ENCODE peak calls at places on chromosome 12, in five cellular contexts. One of them, this sample, is unnamed.

GRCh38 chr12:120199025-120199424 is 1.9 kb downstream of the RPLP0 start:
- DNase-seq in lower leg skin: no peak
- DNase-seq in fibroblast of pulmonary artery: no peak
- DNase-seq in CD8-positive, alpha-beta memory T cell: no peak
- DNase-seq in upper lobe of right lung: no peak
- DNase-seq in this sample: peak

GRCh38 chr12:57545809-57546437 is 1.1 kb downstream of the DCTN2 start:
- DNase-seq in lower leg skin: no peak
- DNase-seq in fibroblast of pulmonary artery: no peak
- DNase-seq in CD8-positive, alpha-beta memory T cell: no peak
- DNase-seq in upper lobe of right lung: peak
- DNase-seq in this sample: peak

GRCh38 chr12:119328111-119328510 is 6.4 kb upstream of the CCDC60 start:
- DNase-seq in lower leg skin: no peak
- DNase-seq in fibroblast of pulmonary artery: no peak
- DNase-seq in CD8-positive, alpha-beta memory T cell: no peak
- DNase-seq in upper lobe of right lung: no peak
- DNase-seq in this sample: peak

GRCh38 chr12:12941450-12942350 is 10.3 kb downstream of the GPRC5D start:
- DNase-seq in lower leg skin: no peak
- DNase-seq in fibroblast of pulmonary artery: no peak
- DNase-seq in CD8-positive, alpha-beta memory T cell: no peak
- DNase-seq in upper lobe of right lung: no peak
- DNase-seq in this sample: no peak

GRCh38 chr12:68210875-68211274 is 14.7 kb downstream of the IL26 start:
- DNase-seq in lower leg skin: no peak
- DNase-seq in fibroblast of pulmonary artery: no peak
- DNase-seq in CD8-positive, alpha-beta memory T cell: no peak
- DNase-seq in upper lobe of right lung: no peak
- DNase-seq in this sample: no peak

GRCh38 chr12:116284401-116284800 is 6.9 kb upstream of the MED13L start:
- DNase-seq in lower leg skin: no peak
- DNase-seq in fibroblast of pulmonary artery: peak
- DNase-seq in CD8-positive, alpha-beta memory T cell: no peak
- DNase-seq in upper lobe of right lung: no peak
- DNase-seq in this sample: no peak

GRCh38 chr12:110180591-110181005 is 56.4 kb downstream of the IFT81 start:
- DNase-seq in lower leg skin: no peak
- DNase-seq in fibroblast of pulmonary artery: peak
- DNase-seq in CD8-positive, alpha-beta memory T cell: no peak
- DNase-seq in upper lobe of right lung: no peak
- DNase-seq in this sample: no peak

GRCh38 chr12:46264057-46264456 is 4.8 kb downstream of the SLC38A1 start:
- DNase-seq in lower leg skin: no peak
- DNase-seq in fibroblast of pulmonary artery: peak
- DNase-seq in CD8-positive, alpha-beta memory T cell: no peak
- DNase-seq in upper lobe of right lung: no peak
- DNase-seq in this sample: no peak

GRCh38 chr12:5018677-5019076 is 25.0 kb upstream of the KCNA5 start:
- DNase-seq in lower leg skin: peak
- DNase-seq in fibroblast of pulmonary artery: no peak
- DNase-seq in CD8-positive, alpha-beta memory T cell: no peak
- DNase-seq in upper lobe of right lung: no peak
- DNase-seq in this sample: no peak

GRCh38 chr12:12327802-12328201 is 22.2 kb downstream of the MANSC1 start:
- DNase-seq in lower leg skin: no peak
- DNase-seq in fibroblast of pulmonary artery: peak
- DNase-seq in CD8-positive, alpha-beta memory T cell: no peak
- DNase-seq in upper lobe of right lung: no peak
- DNase-seq in this sample: no peak

GRCh38 chr12:3175238-3175637 is 98.1 kb downstream of the TSPAN9 start:
- DNase-seq in lower leg skin: no peak
- DNase-seq in fibroblast of pulmonary artery: no peak
- DNase-seq in CD8-positive, alpha-beta memory T cell: no peak
- DNase-seq in upper lobe of right lung: no peak
- DNase-seq in this sample: no peak

GRCh38 chr12:28975564-28976340 is 173.3 kb upstream of the FAR2 start:
- DNase-seq in lower leg skin: no peak
- DNase-seq in fibroblast of pulmonary artery: no peak
- DNase-seq in CD8-positive, alpha-beta memory T cell: no peak
- DNase-seq in upper lobe of right lung: no peak
- DNase-seq in this sample: no peak

GRCh38 chr12:127660961-127661360 is 606.0 kb upstream of the TMEM132C start:
- DNase-seq in lower leg skin: no peak
- DNase-seq in fibroblast of pulmonary artery: no peak
- DNase-seq in CD8-positive, alpha-beta memory T cell: no peak
- DNase-seq in upper lobe of right lung: no peak
- DNase-seq in this sample: no peak

GRCh38 chr12:119683413-119683812 is 15.5 kb downstream of the PRKAB1 start:
- DNase-seq in lower leg skin: no peak
- DNase-seq in fibroblast of pulmonary artery: peak
- DNase-seq in CD8-positive, alpha-beta memory T cell: no peak
- DNase-seq in upper lobe of right lung: no peak
- DNase-seq in this sample: no peak

GRCh38 chr12:57154804-57155434 is 7.5 kb upstream of the LRP1-AS start:
- DNase-seq in lower leg skin: no peak
- DNase-seq in fibroblast of pulmonary artery: no peak
- DNase-seq in CD8-positive, alpha-beta memory T cell: no peak
- DNase-seq in upper lobe of right lung: no peak
- DNase-seq in this sample: no peak

GRCh38 chr12:50291377-50291776 is 8.1 kb upstream of the LIMA1 start:
- DNase-seq in lower leg skin: no peak
- DNase-seq in fibroblast of pulmonary artery: no peak
- DNase-seq in CD8-positive, alpha-beta memory T cell: no peak
- DNase-seq in upper lobe of right lung: no peak
- DNase-seq in this sample: no peak

GRCh38 chr12:80714055-80714454 is 2.7 kb upstream of the MYF5 start:
- DNase-seq in lower leg skin: no peak
- DNase-seq in fibroblast of pulmonary artery: peak
- DNase-seq in CD8-positive, alpha-beta memory T cell: no peak
- DNase-seq in upper lobe of right lung: no peak
- DNase-seq in this sample: peak

GRCh38 chr12:25497021-25497420 is 56.1 kb downstream of the LMNTD1 start:
- DNase-seq in lower leg skin: peak
- DNase-seq in fibroblast of pulmonary artery: no peak
- DNase-seq in CD8-positive, alpha-beta memory T cell: no peak
- DNase-seq in upper lobe of right lung: no peak
- DNase-seq in this sample: no peak

GRCh38 chr12:121673013-121673441 is 3.6 kb upstream of the MORN3 start:
- DNase-seq in lower leg skin: peak
- DNase-seq in fibroblast of pulmonary artery: no peak
- DNase-seq in CD8-positive, alpha-beta memory T cell: no peak
- DNase-seq in upper lobe of right lung: no peak
- DNase-seq in this sample: peak

GRCh38 chr12:101783150-101783549 is 43.9 kb upstream of the SYCP3 start:
- DNase-seq in lower leg skin: no peak
- DNase-seq in fibroblast of pulmonary artery: no peak
- DNase-seq in CD8-positive, alpha-beta memory T cell: no peak
- DNase-seq in upper lobe of right lung: no peak
- DNase-seq in this sample: no peak

GRCh38 chr12:88052686-88053085 is 23.5 kb upstream of the C12orf50 start:
- DNase-seq in lower leg skin: no peak
- DNase-seq in fibroblast of pulmonary artery: peak
- DNase-seq in CD8-positive, alpha-beta memory T cell: no peak
- DNase-seq in upper lobe of right lung: no peak
- DNase-seq in this sample: peak

GRCh38 chr12:97944576-97944975 is 482.0 kb downstream of the RMST start:
- DNase-seq in lower leg skin: no peak
- DNase-seq in fibroblast of pulmonary artery: no peak
- DNase-seq in CD8-positive, alpha-beta memory T cell: no peak
- DNase-seq in upper lobe of right lung: no peak
- DNase-seq in this sample: no peak

GRCh38 chr12:27981874-27982273 is 9.3 kb upstream of the PTHLH start:
- DNase-seq in lower leg skin: no peak
- DNase-seq in fibroblast of pulmonary artery: no peak
- DNase-seq in CD8-positive, alpha-beta memory T cell: no peak
- DNase-seq in upper lobe of right lung: no peak
- DNase-seq in this sample: no peak

GRCh38 chr12:27081668-27082091 is 698 bp downstream of the C12orf71 start:
- DNase-seq in lower leg skin: no peak
- DNase-seq in fibroblast of pulmonary artery: peak
- DNase-seq in CD8-positive, alpha-beta memory T cell: no peak
- DNase-seq in upper lobe of right lung: no peak
- DNase-seq in this sample: peak

GRCh38 chr12:95784886-95785285 is 5.7 kb downstream of the NTN4 start:
- DNase-seq in lower leg skin: no peak
- DNase-seq in fibroblast of pulmonary artery: no peak
- DNase-seq in CD8-positive, alpha-beta memory T cell: no peak
- DNase-seq in upper lobe of right lung: no peak
- DNase-seq in this sample: no peak

GRCh38 chr12:43942379-43942778 is 106.5 kb downstream of the TMEM117 start:
- DNase-seq in lower leg skin: no peak
- DNase-seq in fibroblast of pulmonary artery: no peak
- DNase-seq in CD8-positive, alpha-beta memory T cell: no peak
- DNase-seq in upper lobe of right lung: no peak
- DNase-seq in this sample: no peak

GRCh38 chr12:6375269-6376078 is at the start of gene SCNN1A:
- DNase-seq in lower leg skin: no peak
- DNase-seq in fibroblast of pulmonary artery: no peak
- DNase-seq in CD8-positive, alpha-beta memory T cell: no peak
- DNase-seq in upper lobe of right lung: peak
- DNase-seq in this sample: peak

GRCh38 chr12:29148958-29149690 is at the start of gene FAR2:
- DNase-seq in lower leg skin: no peak
- DNase-seq in fibroblast of pulmonary artery: peak
- DNase-seq in CD8-positive, alpha-beta memory T cell: peak
- DNase-seq in upper lobe of right lung: peak
- DNase-seq in this sample: peak

GRCh38 chr12:93759512-93760081 is 82.4 kb downstream of the CRADD start:
- DNase-seq in lower leg skin: no peak
- DNase-seq in fibroblast of pulmonary artery: no peak
- DNase-seq in CD8-positive, alpha-beta memory T cell: no peak
- DNase-seq in upper lobe of right lung: no peak
- DNase-seq in this sample: no peak

GRCh38 chr12:3964404-3964803 is 91.2 kb upstream of the PARP11 start:
- DNase-seq in lower leg skin: no peak
- DNase-seq in fibroblast of pulmonary artery: no peak
- DNase-seq in CD8-positive, alpha-beta memory T cell: no peak
- DNase-seq in upper lobe of right lung: no peak
- DNase-seq in this sample: peak

GRCh38 chr12:79455314-79455713 is 235.4 kb downstream of the PAWR start:
- DNase-seq in lower leg skin: peak
- DNase-seq in fibroblast of pulmonary artery: peak
- DNase-seq in CD8-positive, alpha-beta memory T cell: no peak
- DNase-seq in upper lobe of right lung: no peak
- DNase-seq in this sample: peak

GRCh38 chr12:105804591-105805265 is 334.0 kb downstream of the NUAK1 start:
- DNase-seq in lower leg skin: no peak
- DNase-seq in fibroblast of pulmonary artery: no peak
- DNase-seq in CD8-positive, alpha-beta memory T cell: no peak
- DNase-seq in upper lobe of right lung: no peak
- DNase-seq in this sample: no peak

GRCh38 chr12:3042394-3042793 is 34.8 kb upstream of the TSPAN9 start:
- DNase-seq in lower leg skin: no peak
- DNase-seq in fibroblast of pulmonary artery: no peak
- DNase-seq in CD8-positive, alpha-beta memory T cell: no peak
- DNase-seq in upper lobe of right lung: no peak
- DNase-seq in this sample: no peak

GRCh38 chr12:53657041-53657440 is 18.8 kb downstream of the ATP5MC2 start:
- DNase-seq in lower leg skin: no peak
- DNase-seq in fibroblast of pulmonary artery: no peak
- DNase-seq in CD8-positive, alpha-beta memory T cell: no peak
- DNase-seq in upper lobe of right lung: no peak
- DNase-seq in this sample: no peak

GRCh38 chr12:53660064-53660463 is 15.8 kb downstream of the ATP5MC2 start:
- DNase-seq in lower leg skin: no peak
- DNase-seq in fibroblast of pulmonary artery: peak
- DNase-seq in CD8-positive, alpha-beta memory T cell: no peak
- DNase-seq in upper lobe of right lung: no peak
- DNase-seq in this sample: no peak

GRCh38 chr12:53659011-53659551 is 16.8 kb downstream of the ATP5MC2 start:
- DNase-seq in lower leg skin: peak
- DNase-seq in fibroblast of pulmonary artery: peak
- DNase-seq in CD8-positive, alpha-beta memory T cell: no peak
- DNase-seq in upper lobe of right lung: no peak
- DNase-seq in this sample: peak

GRCh38 chr12:53664191-53664590 is 11.7 kb downstream of the ATP5MC2 start:
- DNase-seq in lower leg skin: no peak
- DNase-seq in fibroblast of pulmonary artery: no peak
- DNase-seq in CD8-positive, alpha-beta memory T cell: no peak
- DNase-seq in upper lobe of right lung: no peak
- DNase-seq in this sample: no peak

DNA sequence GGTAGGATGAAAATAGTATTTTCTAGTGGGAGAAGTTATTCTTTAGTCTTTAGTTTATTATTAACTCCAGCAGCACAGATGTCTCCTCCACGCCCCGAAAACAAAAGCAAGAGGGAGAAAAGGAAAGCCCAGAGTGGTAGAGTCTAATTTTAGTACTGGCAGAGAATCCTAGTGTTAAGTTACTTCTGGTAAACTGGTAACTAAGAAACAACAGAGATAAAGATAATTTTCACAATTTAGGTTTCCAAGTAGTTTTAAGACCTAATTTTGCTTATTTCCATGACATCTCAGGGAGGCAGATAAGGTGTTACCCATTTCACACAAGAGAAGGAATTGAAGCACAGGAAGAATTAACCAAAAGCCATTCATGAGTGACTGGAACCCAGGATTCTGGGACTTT is 16.3 kb downstream of the ATP5MC2 start:
- DNase-seq in lower leg skin: no peak
- DNase-seq in fibroblast of pulmonary artery: peak
- DNase-seq in CD8-positive, alpha-beta memory T cell: no peak
- DNase-seq in upper lobe of right lung: no peak
- DNase-seq in this sample: no peak
- H3K4me3 ChIP-seq in lower leg skin: no peak
- H3K4me3 ChIP-seq in fibroblast of pulmonary artery: no peak
- H3K4me3 ChIP-seq in CD8-positive, alpha-beta memory T cell: no peak
- H3K4me3 ChIP-seq in upper lobe of right lung: no peak
- H3K4me3 ChIP-seq in this sample: no peak

GRCh38 chr12:132162508-132163031 is 18.3 kb downstream of the NOC4L start:
- DNase-seq in lower leg skin: no peak
- DNase-seq in fibroblast of pulmonary artery: peak
- DNase-seq in CD8-positive, alpha-beta memory T cell: no peak
- DNase-seq in upper lobe of right lung: peak
- DNase-seq in this sample: no peak
- H3K4me3 ChIP-seq in lower leg skin: no peak
- H3K4me3 ChIP-seq in fibroblast of pulmonary artery: no peak
- H3K4me3 ChIP-seq in CD8-positive, alpha-beta memory T cell: no peak
- H3K4me3 ChIP-seq in upper lobe of right lung: peak
- H3K4me3 ChIP-seq in this sample: no peak

DNA sequence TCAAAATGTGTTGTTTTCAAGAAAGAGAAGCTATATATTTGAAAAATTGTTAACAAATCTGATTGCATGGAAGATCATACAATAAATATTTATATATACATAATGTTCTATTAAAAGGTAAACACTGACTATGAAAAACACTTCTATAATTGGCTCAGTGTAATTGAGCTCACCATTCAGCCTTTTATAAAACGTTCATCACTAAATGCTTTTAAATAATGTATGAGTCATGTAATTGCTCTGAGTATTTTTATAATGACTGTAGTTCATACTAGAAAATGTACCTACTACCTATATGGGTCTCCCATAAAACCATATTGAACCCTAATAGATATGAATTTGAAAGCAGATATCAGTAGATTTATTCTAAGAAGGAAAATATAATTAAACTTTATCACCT is 240.4 kb upstream of the MGAT4C start:
- DNase-seq in lower leg skin: no peak
- DNase-seq in fibroblast of pulmonary artery: no peak
- DNase-seq in CD8-positive, alpha-beta memory T cell: no peak
- DNase-seq in upper lobe of right lung: no peak
- DNase-seq in this sample: no peak
- H3K4me3 ChIP-seq in lower leg skin: no peak
- H3K4me3 ChIP-seq in fibroblast of pulmonary artery: no peak
- H3K4me3 ChIP-seq in CD8-positive, alpha-beta memory T cell: no peak
- H3K4me3 ChIP-seq in upper lobe of right lung: no peak
- H3K4me3 ChIP-seq in this sample: no peak

GRCh38 chr12:48789858-48790326 is 1.0 kb upstream of the ADCY6 start:
- DNase-seq in lower leg skin: no peak
- DNase-seq in fibroblast of pulmonary artery: no peak
- DNase-seq in CD8-positive, alpha-beta memory T cell: no peak
- DNase-seq in upper lobe of right lung: no peak
- DNase-seq in this sample: no peak
- H3K4me3 ChIP-seq in lower leg skin: no peak
- H3K4me3 ChIP-seq in fibroblast of pulmonary artery: no peak
- H3K4me3 ChIP-seq in CD8-positive, alpha-beta memory T cell: no peak
- H3K4me3 ChIP-seq in upper lobe of right lung: peak
- H3K4me3 ChIP-seq in this sample: peak